ENCODE peak calls at places on chromosomes 11 and 22, in seven cellular contexts. I is CD8-positive, alpha-beta T cell; A is upper lobe of right lung; U is astrocyte of the cerebellum; Z is cardiac fibroblast; L is lower lobe of right lung; S is PC-3. R is an unnamed sample.

GRCh38 chr11:119800171-119800570 is 71.2 kb upstream of the NECTIN1 start:
- DNase-seq in S (no peak), Z (no peak), A (peak), U (no peak), I (no peak), L (peak), R (no peak)

GRCh38 chr11:124934862-124935547 is 842 bp downstream of the HEPACAM start:
- DNase-seq in S (peak), L (no peak), A (no peak), U (peak), I (no peak), Z (peak), R (no peak)

GRCh38 chr11:125457814-125458343 is 38.2 kb downstream of the FEZ1 start:
- DNase-seq in U (peak), S (no peak), L (no peak), A (no peak), I (no peak), Z (peak), R (peak)

GRCh38 chr11:66619080-66619554 is 2.7 kb downstream of the RBM14 start:
- DNase-seq in S (no peak), U (no peak), Z (peak), I (peak), A (no peak), L (no peak), R (no peak)

GRCh38 chr22:49943771-49944398 is 16.7 kb upstream of the PIM3 start:
- DNase-seq in Z (no peak), U (no peak), I (no peak), L (no peak), S (no peak), A (no peak), R (no peak)

GRCh38 chr11:67268036-67268683 is 1.9 kb downstream of the GRK2 start:
- DNase-seq in S (no peak), Z (no peak), A (peak), L (peak), I (peak), U (no peak), R (no peak)

GRCh38 chr22:40585205-40585778 is 51.2 kb downstream of the MRTFA start:
- DNase-seq in Z (no peak), I (no peak), S (no peak), U (no peak), L (no peak), A (no peak), R (no peak)

GRCh38 chr22:50641696-50642607 is 14.0 kb upstream of the ARSA start:
- DNase-seq in A (peak), S (no peak), Z (peak), I (no peak), L (peak), U (no peak), R (peak)

GRCh38 chr11:118620529-118621070 is 13.2 kb downstream of the PHLDB1 start:
- DNase-seq in S (no peak), L (peak), U (no peak), Z (peak), I (no peak), A (peak), R (no peak)

GRCh38 chr22:26669060-26669481 is 11.7 kb downstream of the MIAT start:
- DNase-seq in S (peak), I (no peak), L (no peak), U (no peak), A (no peak), Z (peak), R (no peak)

GRCh38 chr11:75814369-75814685 is 683 bp upstream of the UVRAG start:
- DNase-seq in A (no peak), I (no peak), U (no peak), L (no peak), S (no peak), Z (no peak), R (no peak)

GRCh38 chr11:45889555-45889954 is 4.1 kb downstream of the MAPK8IP1 start:
- DNase-seq in I (no peak), Z (no peak), S (no peak), U (no peak), A (no peak), L (no peak), R (no peak)

GRCh38 chr22:49464024-49464423 is 363.6 kb downstream of the BRD1 start:
- DNase-seq in I (no peak), U (no peak), A (no peak), S (no peak), Z (no peak), L (no peak), R (no peak)

GRCh38 chr11:128579790-128580504 is 7.4 kb downstream of the ETS1 start:
- DNase-seq in I (no peak), Z (peak), U (no peak), A (no peak), S (peak), L (no peak), R (no peak)

GRCh38 chr22:45692549-45692948 is 20.9 kb downstream of the ATXN10 start:
- DNase-seq in S (peak), Z (peak), I (no peak), A (no peak), U (peak), L (no peak), R (no peak)

GRCh38 chr11:14422052-14422813 is 63.2 kb upstream of the RRAS2 start:
- DNase-seq in U (peak), L (peak), S (peak), I (no peak), A (peak), Z (peak), R (peak)

GRCh38 chr22:17552737-17553136 is 10.6 kb upstream of the SLC25A18 start:
- DNase-seq in L (peak), Z (no peak), A (no peak), U (no peak), S (no peak), I (no peak), R (no peak)

GRCh38 chr11:19935507-19935906 is 222.9 kb downstream of the NAV2 start:
- DNase-seq in I (no peak), L (no peak), Z (peak), U (peak), S (peak), A (no peak), R (no peak)

GRCh38 chr11:126139541-126140091 is 71.8 kb downstream of the RPUSD4 start:
- DNase-seq in U (peak), I (no peak), A (no peak), S (no peak), Z (peak), L (no peak), R (no peak)

GRCh38 chr11:65885808-65886536 is 2.3 kb downstream of the FIBP start:
- DNase-seq in L (peak), S (no peak), I (no peak), U (no peak), A (peak), Z (no peak), R (no peak)

GRCh38 chr11:77602385-77603105 is 12.8 kb downstream of the AQP11 start:
- DNase-seq in U (peak), L (no peak), S (peak), I (no peak), Z (peak), A (no peak), R (no peak)

GRCh38 chr11:77193915-77194830 is 66.1 kb downstream of the MYO7A start:
- DNase-seq in Z (no peak), A (no peak), S (no peak), L (peak), U (no peak), I (no peak), R (no peak)

GRCh38 chr11:5226732-5227327 is at the start of gene HBB:
- DNase-seq in I (no peak), L (no peak), A (no peak), U (no peak), S (no peak), Z (no peak), R (no peak)
- TF ChIP-seq CTCF in I (no peak), L (no peak), A (no peak), U (no peak), S (no peak), Z (no peak), R (no peak)

DNA sequence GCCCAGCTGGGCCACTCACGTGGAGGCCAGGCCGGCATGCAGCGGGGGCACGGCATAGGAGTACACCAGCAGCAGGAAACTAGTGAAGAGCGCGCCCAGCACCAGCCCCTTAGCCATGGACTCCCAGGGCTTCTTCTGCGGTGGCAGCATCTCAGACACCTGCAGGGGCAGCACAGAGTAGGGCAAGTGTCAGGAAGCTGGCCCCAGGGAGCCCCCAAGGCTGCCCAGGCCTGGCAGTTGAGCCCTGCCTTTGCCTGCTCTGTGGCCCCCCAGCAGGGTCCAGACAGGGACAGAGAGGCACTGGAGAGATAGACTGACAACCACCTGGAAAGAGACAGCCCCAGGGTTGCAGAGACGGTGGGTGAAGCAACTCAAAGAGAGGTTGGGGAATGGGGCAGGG is 10.7 kb upstream of the SEC14L6 start:
- DNase-seq in U (no peak), A (no peak), I (no peak), Z (no peak), L (no peak), S (no peak), R (no peak)
- TF ChIP-seq CTCF in U (no peak), A (no peak), I (no peak), Z (no peak), L (no peak), S (no peak), R (no peak)

GRCh38 chr11:22539851-22540376 is 85.7 kb downstream of the FANCF start:
- DNase-seq in I (no peak), S (peak), U (peak), A (no peak), Z (peak), L (no peak), R (no peak)
- TF ChIP-seq CTCF in I (peak), S (peak), U (peak), A (peak), Z (peak), L (peak), R (peak)

GRCh38 chr11:16191212-16191851 is 165.0 kb downstream of the SOX6 start:
- DNase-seq in Z (no peak), I (no peak), A (peak), S (no peak), U (no peak), L (no peak), R (no peak)
- TF ChIP-seq CTCF in Z (no peak), I (no peak), A (no peak), S (no peak), U (no peak), L (no peak), R (no peak)